ENCODE peak calls at places on chromosome 11, in four cellular contexts. Z is midbrain, O is T-helper 2 cell, B is Right ventricle myocardium superior. X is an unnamed sample.

GRCh38 chr11:63768232-63769043 is at the start of gene ZFTA:
- DNase-seq in Z (peak), O (peak), B (peak), X (peak)

GRCh38 chr11:72589802-72590761 is 84.1 kb downstream of the PDE2A start:
- DNase-seq in Z (no peak), O (no peak), B (peak), X (peak)

GRCh38 chr11:116890193-116890592 is 52.8 kb upstream of the APOA1 start:
- DNase-seq in Z (no peak), O (no peak), B (no peak), X (no peak)

GRCh38 chr11:43738600-43739409 is 58.3 kb downstream of the HSD17B12 start:
- DNase-seq in Z (no peak), O (no peak), B (no peak), X (no peak)

GRCh38 chr11:67700548-67701262 is 26.3 kb upstream of the ALDH3B2 start:
- DNase-seq in Z (no peak), O (no peak), B (no peak), X (no peak)

GRCh38 chr11:898540-899190 is 11.9 kb downstream of the CHID1 start:
- DNase-seq in Z (peak), O (no peak), B (no peak), X (no peak)

GRCh38 chr11:19493446-19493845 is 219.2 kb upstream of the NAV2 start:
- DNase-seq in Z (no peak), O (no peak), B (no peak), X (no peak)

GRCh38 chr11:65121447-65121864 is 478 bp downstream of the FAU start:
- DNase-seq in Z (no peak), O (no peak), B (no peak), X (peak)

GRCh38 chr11:63737718-63738117 is 30.9 kb downstream of the ZFTA start:
- DNase-seq in Z (no peak), O (no peak), B (no peak), X (no peak)

GRCh38 chr11:1358286-1358685 is 31.4 kb upstream of the BRSK2 start:
- DNase-seq in Z (no peak), O (no peak), B (peak), X (no peak)

GRCh38 chr11:47553417-47553746 is 450 bp upstream of the CELF1 start:
- DNase-seq in Z (no peak), O (no peak), B (peak), X (no peak)

GRCh38 chr11:57406337-57406904 is 16.0 kb upstream of the PRG2 start:
- DNase-seq in Z (no peak), O (no peak), B (peak), X (peak)

GRCh38 chr11:45652781-45653180 is 12.6 kb downstream of the CHST1 start:
- DNase-seq in Z (no peak), O (no peak), B (no peak), X (no peak)

GRCh38 chr11:12276356-12276755 is 101.0 kb upstream of the PARVA start:
- DNase-seq in Z (no peak), O (no peak), B (no peak), X (peak)

GRCh38 chr11:64637346-64638016 is 46.5 kb downstream of the SLC22A12 start:
- DNase-seq in Z (peak), O (no peak), B (no peak), X (no peak)

GRCh38 chr11:85823816-85824215 is 12.9 kb upstream of the SYTL2 start:
- DNase-seq in Z (no peak), O (no peak), B (no peak), X (no peak)

GRCh38 chr11:111718436-111719325 is 47.5 kb downstream of the PPP2R1B start:
- DNase-seq in Z (peak), O (no peak), B (no peak), X (no peak)